ENCODE peak calls at places on chromosomes 12 and 14, in ten cellular contexts. E is OCI-LY7, Y is tibial artery, C is uterus, O is mesendoderm, K is upper lobe of right lung, G is heart left ventricle, D is lung, W is iPS DF 6.9, L is heart right ventricle. H is an unnamed sample.

GRCh38 chr12:57611116-57611809 is at the start of gene ARHGEF25:
- DNase-seq in E (no peak), Y (peak; percentile 64), C (peak; percentile 86), O (peak; percentile 60), K (no peak), G (peak; percentile 87), D (peak; percentile 41), W (no peak), L (peak; percentile 86), H (no peak)

GRCh38 chr14:76929927-76930326 is 98.6 kb downstream of the IRF2BPL start:
- DNase-seq in E (no peak), Y (no peak), C (no peak), O (peak; percentile 74), K (no peak), G (peak; percentile 41), D (no peak), W (no peak), L (no peak), H (peak; percentile 56)

GRCh38 chr12:4849946-4850345 is 59.8 kb upstream of the KCNA1 start:
- DNase-seq in E (no peak), Y (no peak), C (no peak), O (no peak), K (no peak), G (no peak), D (no peak), W (no peak), L (no peak), H (no peak)

GRCh38 chr14:78164226-78164853 is 5.8 kb upstream of the NRXN3 start:
- DNase-seq in E (peak; percentile 7), Y (no peak), C (no peak), O (peak; percentile 76), K (no peak), G (no peak), D (peak; percentile 40), W (peak; percentile 50), L (peak; percentile 8), H (no peak)

GRCh38 chr12:116708826-116709756 is 28.8 kb downstream of the SPRING1 start:
- DNase-seq in E (peak; percentile 82), Y (peak; percentile 40), C (peak; percentile 29), O (peak; percentile 39), K (no peak), G (peak; percentile 44), D (peak; percentile 59), W (no peak), L (peak; percentile 33), H (peak; percentile 10)

GRCh38 chr12:9123741-9124140 is 8.0 kb upstream of the A2M start:
- DNase-seq in E (no peak), Y (no peak), C (no peak), O (no peak), K (no peak), G (no peak), D (no peak), W (no peak), L (no peak), H (no peak)

GRCh38 chr14:63902375-63902976 is 49.7 kb downstream of the SYNE2 start:
- DNase-seq in E (no peak), Y (no peak), C (no peak), O (no peak), K (no peak), G (no peak), D (no peak), W (no peak), L (no peak), H (no peak)

GRCh38 chr14:29528889-29529288 is 398.8 kb downstream of the PRKD1 start:
- DNase-seq in E (no peak), Y (no peak), C (no peak), O (no peak), K (no peak), G (no peak), D (no peak), W (no peak), L (no peak), H (no peak)

GRCh38 chr14:74244115-74244514 is 4.9 kb downstream of the VSX2 start:
- DNase-seq in E (no peak), Y (no peak), C (no peak), O (peak; percentile 56), K (no peak), G (no peak), D (no peak), W (no peak), L (no peak), H (no peak)

GRCh38 chr12:5466521-5466960 is 34.6 kb downstream of the NTF3 start:
- DNase-seq in E (no peak), Y (no peak), C (no peak), O (no peak), K (no peak), G (no peak), D (no peak), W (no peak), L (no peak), H (no peak)

GRCh38 chr12:24152270-24152669 is 202.8 kb upstream of the SOX5 start:
- DNase-seq in E (no peak), Y (no peak), C (no peak), O (peak; percentile 64), K (no peak), G (no peak), D (no peak), W (no peak), L (no peak), H (no peak)

GRCh38 chr14:102211240-102211639 is 71.5 kb downstream of the WDR20 start:
- DNase-seq in E (no peak), Y (no peak), C (no peak), O (no peak), K (peak; percentile 52), G (no peak), D (no peak), W (no peak), L (no peak), H (no peak)
- H3K36me3 ChIP-seq in E (peaks cover 29% of the 10 kb centered on the region), Y (peaks cover 26% of the 10 kb centered on the region), C (no peaks in the 10 kb centered on the region), O (no peaks in the 10 kb centered on the region), K (peaks cover 24% of the 10 kb centered on the region), G (peaks cover 9% of the 10 kb centered on the region), D (peaks cover 30% of the 10 kb centered on the region), W (peaks cover 2% of the 10 kb centered on the region), L (peaks cover 75% of the 10 kb centered on the region), H (peaks cover 58% of the 10 kb centered on the region)

DNA sequence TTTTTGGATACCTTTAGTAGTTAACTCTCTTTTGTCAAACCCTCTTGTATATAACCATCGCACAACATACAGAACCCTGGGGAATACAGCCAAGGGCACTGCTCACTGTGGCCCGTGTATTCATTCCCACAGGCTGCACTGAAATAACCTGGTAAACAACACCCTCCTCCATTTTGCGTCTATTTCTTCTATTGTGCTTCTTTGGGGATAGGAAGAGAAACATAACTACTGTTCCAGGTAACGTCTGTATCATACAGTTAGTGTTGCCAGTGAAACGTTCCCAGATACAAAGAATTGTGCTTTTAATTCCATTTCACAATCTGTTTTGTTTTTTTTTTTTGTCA is 9.6 kb downstream of the C12orf76 start:
- DNase-seq in E (no peak), Y (no peak), C (no peak), O (no peak), K (no peak), G (no peak), D (no peak), W (no peak), L (no peak), H (no peak)
- H3K4me1 ChIP-seq in E (peaks cover 23% of the 10 kb centered on the region), Y (no peaks in the 10 kb centered on the region), C (no peaks in the 10 kb centered on the region), O (no peaks in the 10 kb centered on the region), K (peaks cover 25% of the 10 kb centered on the region), G (peaks cover 29% of the 10 kb centered on the region), D (peaks cover 13% of the 10 kb centered on the region), W (no peaks in the 10 kb centered on the region), L (peaks cover 5% of the 10 kb centered on the region), H (peaks cover 15% of the 10 kb centered on the region)

GRCh38 chr14:104718147-104718546 is 5.9 kb upstream of the ADSS1 start:
- DNase-seq in E (no peak), Y (no peak), C (no peak), O (no peak), K (no peak), G (no peak), D (no peak), W (no peak), L (no peak), H (no peak)
- H3K36me3 ChIP-seq in E (peaks cover 4% of the 10 kb centered on the region), Y (peaks cover 59% of the 10 kb centered on the region), C (no peaks in the 10 kb centered on the region), O (peaks cover 2% of the 10 kb centered on the region), K (peaks cover 36% of the 10 kb centered on the region), G (peaks cover 50% of the 10 kb centered on the region), D (peaks cover 61% of the 10 kb centered on the region), W (peaks cover 16% of the 10 kb centered on the region), L (peaks cover 64% of the 10 kb centered on the region), H (peaks cover 11% of the 10 kb centered on the region)

DNA sequence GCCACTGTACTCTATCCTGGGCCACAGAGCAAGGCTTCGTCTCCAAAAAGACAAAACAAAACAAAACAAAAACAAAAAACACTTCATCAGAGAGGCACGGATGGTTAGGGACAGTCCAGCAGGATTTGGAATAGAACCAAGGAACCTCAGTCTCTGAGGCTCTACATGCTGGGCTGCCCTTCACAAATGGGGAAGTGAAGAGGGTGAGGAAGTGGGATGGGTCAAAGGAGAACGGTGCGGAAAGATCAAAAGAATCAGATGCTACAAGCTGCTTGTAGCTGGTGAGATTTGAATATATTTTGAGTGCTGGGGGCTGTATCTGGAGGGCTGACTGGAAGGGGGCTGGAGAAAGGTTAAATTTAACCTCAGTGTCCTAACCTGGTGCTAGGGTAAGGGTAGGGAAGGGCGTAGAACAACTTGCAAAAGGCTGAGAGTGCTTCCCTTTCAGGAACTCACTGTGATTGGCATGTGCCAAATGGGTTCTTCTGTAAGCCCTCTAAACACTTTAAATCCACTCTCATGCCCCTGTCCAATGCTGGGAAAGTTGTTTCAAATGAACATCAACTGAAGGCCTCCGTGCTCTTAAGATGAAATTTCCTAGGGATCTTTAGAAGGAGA is 4.6 kb downstream of the FOXJ2 start:
- DNase-seq in E (peak; percentile 75), Y (no peak), C (no peak), O (no peak), K (no peak), G (no peak), D (no peak), W (no peak), L (no peak), H (no peak)
- H3K4me1 ChIP-seq in E (peaks cover 48% of the 10 kb centered on the region), Y (no peaks in the 10 kb centered on the region), C (no peaks in the 10 kb centered on the region), O (peaks cover 47% of the 10 kb centered on the region), K (peaks cover 59% of the 10 kb centered on the region), G (peaks cover 70% of the 10 kb centered on the region), D (peaks cover 28% of the 10 kb centered on the region), W (peaks cover 13% of the 10 kb centered on the region), L (peaks cover 23% of the 10 kb centered on the region), H (peaks cover 63% of the 10 kb centered on the region)

GRCh38 chr12:122306407-122306806 is 40.1 kb upstream of the VPS33A start:
- DNase-seq in E (peak; percentile 32), Y (no peak), C (no peak), O (peak; percentile 71), K (no peak), G (no peak), D (no peak), W (peak; percentile 18), L (no peak), H (no peak)
- H3K36me3 ChIP-seq in E (no peaks in the 10 kb centered on the region), Y (peaks cover 67% of the 10 kb centered on the region), C (no peaks in the 10 kb centered on the region), O (no peaks in the 10 kb centered on the region), K (peaks cover 65% of the 10 kb centered on the region), G (peaks cover 55% of the 10 kb centered on the region), D (peaks cover 18% of the 10 kb centered on the region), W (no peaks in the 10 kb centered on the region), L (peaks cover 100% of the 10 kb centered on the region), H (peaks cover 59% of the 10 kb centered on the region)

GRCh38 chr12:32903318-32903717 is 6.7 kb upstream of the PKP2 start:
- DNase-seq in E (no peak), Y (no peak), C (no peak), O (no peak), K (no peak), G (no peak), D (no peak), W (no peak), L (no peak), H (no peak)
- H3K4me1 ChIP-seq in E (no peaks in the 10 kb centered on the region), Y (no peaks in the 10 kb centered on the region), C (no peaks in the 10 kb centered on the region), O (no peaks in the 10 kb centered on the region), K (no peaks in the 10 kb centered on the region), G (peaks cover 4% of the 10 kb centered on the region), D (no peaks in the 10 kb centered on the region), W (peaks cover 1% of the 10 kb centered on the region), L (no peaks in the 10 kb centered on the region), H (no peaks in the 10 kb centered on the region)

H was measured in CD4-positive, CD25-positive, alpha-beta regulatory T cell.